ENCODE peak calls at places on chromosomes 7 and 10, in six cellular contexts. R is GM12892, W is HepG2, N is K562, Z is GM12878, G is H1. T is an unnamed sample.

GRCh38 chr10:91935886-91936285 is 12.3 kb downstream of the BTAF1 start:
- DNase-seq in R (no peak), N (no peak), Z (no peak), W (no peak), G (no peak), T (no peak)

GRCh38 chr7:81621893-81622292 is 148.0 kb downstream of the HGF start:
- DNase-seq in Z (no peak), N (no peak), W (no peak), R (no peak), G (no peak), T (no peak)

GRCh38 chr10:8498881-8499280 is 444.4 kb downstream of the GATA3 start:
- DNase-seq in N (no peak), G (no peak), Z (no peak), W (no peak), R (no peak), T (no peak)

GRCh38 chr10:78337646-78338391 is 304.2 kb downstream of the RPS24 start:
- DNase-seq in Z (no peak), R (no peak), W (no peak), N (no peak), G (no peak), T (no peak)

GRCh38 chr7:134364619-134365037 is 47.9 kb upstream of the SLC35B4 start:
- DNase-seq in R (no peak), N (no peak), Z (no peak), G (no peak), W (peak; percentile 59), T (no peak)

GRCh38 chr7:120337308-120337907 is 64.4 kb downstream of the KCND2 start:
- DNase-seq in R (peak; percentile 2), W (peak; percentile 5), G (no peak), N (peak; percentile 21), Z (no peak), T (peak; percentile 2)

GRCh38 chr10:79275431-79275851 is 71.8 kb upstream of the PPIF start:
- DNase-seq in G (no peak), N (no peak), W (no peak), Z (no peak), R (no peak), T (no peak)

GRCh38 chr10:84204122-84204521 is 9.8 kb downstream of the CDHR1 start:
- DNase-seq in G (no peak), R (peak; percentile 59), N (peak; percentile 70), Z (no peak), W (peak; percentile 12), T (peak; percentile 45)

GRCh38 chr7:50805425-50806130 is 22.9 kb upstream of the GRB10 start:
- DNase-seq in R (no peak), W (no peak), G (no peak), Z (no peak), N (peak; percentile 4), T (no peak)

GRCh38 chr7:115937960-115938359 is 92.6 kb downstream of the TFEC start:
- DNase-seq in G (no peak), Z (no peak), W (no peak), R (no peak), N (no peak), T (no peak)

GRCh38 chr7:66189695-66190503 is 15.2 kb upstream of the TPST1 start:
- DNase-seq in G (no peak), W (no peak), R (no peak), Z (no peak), N (no peak), T (no peak)

GRCh38 chr7:143015926-143016490 is 10.9 kb downstream of the OR9A2 start:
- DNase-seq in W (no peak), R (no peak), Z (no peak), N (no peak), G (no peak), T (no peak)
- TF ChIP-seq POLR2AphosphoS5 in W (no peak), R (no peak), Z (no peak), N (no peak), G (no peak), T (no peak)

GRCh38 chr7:100884741-100885439 is 4.6 kb downstream of the UFSP1 start:
- DNase-seq in Z (no peak), W (no peak), N (no peak), R (no peak), G (no peak), T (no peak)
- TF ChIP-seq TAF1 in Z (no peak), W (no peak), N (no peak), R (no peak), G (no peak), T (no peak)

DNA sequence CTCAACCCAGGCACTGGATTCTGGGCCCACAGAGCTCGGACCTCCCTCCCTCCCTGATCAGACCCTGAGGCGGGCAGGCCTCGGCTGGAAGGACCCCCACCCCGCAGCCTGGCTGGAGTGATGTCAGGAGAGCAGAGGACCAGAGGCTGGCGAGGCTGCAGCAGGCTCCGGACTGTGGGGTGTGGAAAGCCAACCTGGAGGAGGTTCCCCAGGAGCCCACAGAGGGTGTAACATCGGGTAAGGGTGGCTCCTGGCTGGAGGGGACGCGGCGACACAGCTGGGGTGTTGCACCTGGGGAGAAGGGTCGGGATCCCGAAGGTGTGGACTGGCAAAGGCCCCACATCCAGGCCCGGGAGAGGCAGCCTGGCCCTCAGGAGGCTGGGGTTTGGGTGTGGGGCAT is 8.9 kb upstream of the MICALL2 start:
- DNase-seq in R (no peak), N (no peak), G (no peak), Z (no peak), W (no peak), T (no peak)
- TF ChIP-seq POLR2A in R (no peak), N (no peak), G (no peak), Z (peak; percentile 11), W (no peak), T (no peak)

GRCh38 chr10:51897560-51897959 is 198.2 kb upstream of the CSTF2T start:
- DNase-seq in Z (no peak), R (no peak), G (no peak), W (no peak), N (no peak), T (no peak)

GRCh38 chr10:51892965-51893658 is 193.7 kb upstream of the CSTF2T start:
- DNase-seq in W (peak; percentile 10), Z (no peak), G (no peak), R (no peak), N (no peak), T (no peak)

GRCh38 chr10:51896849-51897248 is 197.5 kb upstream of the CSTF2T start:
- DNase-seq in G (no peak), Z (no peak), R (no peak), N (no peak), W (no peak), T (no peak)

GRCh38 chr10:51894752-51895151 is 195.4 kb upstream of the CSTF2T start:
- DNase-seq in W (no peak), G (no peak), Z (no peak), N (no peak), R (no peak), T (no peak)

DNA sequence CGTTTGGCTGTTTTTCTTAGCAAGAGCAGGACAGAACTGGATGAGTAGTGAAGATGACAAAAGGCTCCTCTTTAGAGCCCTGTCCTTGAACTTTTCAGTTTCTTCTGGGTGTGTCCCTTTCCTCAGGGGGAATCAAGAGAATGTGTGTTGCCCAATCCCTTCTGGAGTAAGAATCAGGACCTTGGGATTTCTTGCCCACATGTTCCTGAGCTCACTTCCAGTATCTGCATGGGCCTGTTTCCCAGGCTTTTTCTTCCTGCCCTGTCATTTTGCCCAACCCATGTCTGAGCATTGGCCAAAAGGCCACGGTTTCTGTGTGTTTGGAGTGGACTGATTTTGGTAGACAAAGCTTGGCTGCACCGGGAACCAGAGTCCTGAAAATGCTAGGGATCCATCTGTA is 195.8 kb upstream of the CSTF2T start:
- DNase-seq in G (no peak), W (no peak), N (no peak), Z (no peak), R (no peak), T (no peak)
- TF ChIP-seq POLR2AphosphoS5 in G (no peak), W (no peak), N (no peak), Z (no peak), R (no peak), T (no peak)

GRCh38 chr7:131109757-131110293 is 217.9 kb upstream of the MKLN1 start:
- DNase-seq in G (no peak), Z (no peak), R (peak; percentile 48), W (peak; percentile 59), N (peak; percentile 91), T (no peak)

GRCh38 chr7:131107343-131108211 is 220.1 kb upstream of the MKLN1 start:
- DNase-seq in R (peak; percentile 62), G (no peak), Z (no peak), W (peak; percentile 83), N (peak; percentile 75), T (peak; percentile 64)

GRCh38 chr7:131109011-131109756 is 218.5 kb upstream of the MKLN1 start:
- DNase-seq in W (no peak), R (no peak), Z (no peak), N (peak; percentile 42), G (no peak), T (no peak)

GRCh38 chr7:131106681-131107342 is 220.9 kb upstream of the MKLN1 start:
- DNase-seq in N (peak; percentile 73), Z (no peak), R (no peak), G (no peak), W (no peak), T (no peak)

GRCh38 chr7:131108212-131108980 is 219.3 kb upstream of the MKLN1 start:
- DNase-seq in W (no peak), R (no peak), Z (no peak), N (no peak), G (no peak), T (no peak)
- TF ChIP-seq TAF1 in W (no peak), R (no peak), Z (no peak), N (no peak), G (no peak), T (peak; percentile 17)

DNA sequence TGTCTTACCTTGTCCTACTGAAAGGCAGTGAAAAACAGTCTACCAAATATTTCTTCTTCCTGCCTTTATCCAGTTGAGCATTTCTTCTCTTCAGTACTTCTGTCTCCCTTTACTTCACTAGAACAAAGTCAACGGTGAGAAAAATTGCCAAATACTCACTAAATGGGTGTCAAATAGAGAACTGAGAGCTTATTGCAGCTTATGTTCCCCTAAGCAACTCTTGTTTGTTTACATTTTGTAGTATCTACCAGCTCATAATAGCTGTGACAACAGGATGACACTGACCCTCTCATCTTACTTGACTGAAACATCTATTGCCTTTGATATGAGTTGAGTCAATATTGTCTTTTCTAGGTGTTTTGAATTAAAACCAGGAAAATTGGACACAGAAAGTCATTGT is 327.9 kb upstream of the SORCS1 start:
- DNase-seq in N (no peak), Z (no peak), W (peak; percentile 3), G (no peak), R (no peak), T (no peak)
- TF ChIP-seq POLR2A in N (no peak), Z (no peak), W (no peak), G (no peak), R (no peak), T (no peak)

GRCh38 chr7:27834179-27834921 is 94.4 kb downstream of the TAX1BP1 start:
- DNase-seq in W (no peak), N (no peak), G (no peak), Z (no peak), R (no peak), T (no peak)
- TF ChIP-seq POLR2AphosphoS5 in W (no peak), N (no peak), G (no peak), Z (no peak), R (no peak), T (no peak)

DNA sequence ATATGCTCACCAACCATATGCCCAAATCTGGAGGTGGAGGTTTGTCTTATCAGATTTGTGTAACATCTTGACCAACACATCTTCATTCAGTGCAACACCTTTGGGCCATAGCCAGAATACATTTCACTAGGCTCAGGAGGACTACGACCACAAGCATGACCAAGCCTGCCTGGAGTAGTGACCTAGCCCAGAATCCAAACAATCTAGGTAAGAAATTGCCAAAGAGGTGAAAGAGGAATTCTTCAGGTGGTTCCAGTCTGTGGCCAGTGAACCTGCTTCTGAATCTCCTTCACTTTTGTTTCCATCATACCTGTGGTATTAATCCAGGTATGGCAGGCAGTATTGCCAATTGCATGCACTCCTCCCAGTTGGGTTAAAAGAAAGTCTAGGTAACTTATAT is 112.8 kb upstream of the RAB18 start:
- DNase-seq in G (no peak), N (no peak), W (no peak), Z (no peak), R (no peak), T (no peak)
- TF ChIP-seq TAF1 in G (no peak), N (no peak), W (no peak), Z (no peak), R (no peak), T (no peak)

T was measured in GM12891.